ENCODE peak calls at places on chromosomes 3 and 15, in ten cellular contexts. U is ACHN; Y is HFFc6; S is GM23338; J is islet precursor cell; H is LoVo; V is HuH-7; Q is GM13977; M is NCI-H2029; G is naive thymus-derived CD4-positive, alpha-beta T cell. X is an unnamed sample.

GRCh38 chr15:96053039-96054021 is 277.2 kb upstream of the NR2F2 start:
- DNase-seq in U (no peak), Y (no peak), S (peak), J (peak), H (peak), V (peak), Q (no peak), M (peak), G (no peak), X (no peak)

GRCh38 chr3:196246612-196247308 is 30.4 kb downstream of the SLC51A start:
- DNase-seq in U (no peak), Y (peak), S (no peak), J (no peak), H (no peak), V (no peak), Q (no peak), M (no peak), G (no peak), X (peak)

GRCh38 chr15:62474021-62474770 is 309.1 kb upstream of the C2CD4B start:
- DNase-seq in U (no peak), Y (no peak), S (no peak), J (no peak), H (no peak), V (no peak), Q (no peak), M (no peak), G (no peak), X (no peak)

GRCh38 chr3:114319453-114319852 is 25.6 kb downstream of the TIGIT start:
- DNase-seq in U (no peak), Y (peak), S (peak), J (peak), H (no peak), V (peak), Q (no peak), M (peak), G (no peak), X (peak)

GRCh38 chr3:14282706-14283075 is 104.1 kb downstream of the LSM3 start:
- DNase-seq in U (no peak), Y (no peak), S (no peak), J (no peak), H (no peak), V (no peak), Q (no peak), M (no peak), G (no peak), X (no peak)

GRCh38 chr15:31366169-31366734 is 39.6 kb downstream of the KLF13 start:
- DNase-seq in U (no peak), Y (peak), S (peak), J (peak), H (no peak), V (no peak), Q (no peak), M (no peak), G (no peak), X (no peak)

GRCh38 chr3:122102191-122102935 is 47.2 kb downstream of the CD86 start:
- DNase-seq in U (no peak), Y (no peak), S (no peak), J (no peak), H (no peak), V (no peak), Q (peak), M (no peak), G (no peak), X (no peak)

GRCh38 chr3:141367038-141367730 is 1.1 kb upstream of the ZBTB38 start:
- DNase-seq in U (peak), Y (peak), S (no peak), J (no peak), H (peak), V (no peak), Q (no peak), M (no peak), G (no peak), X (peak)

GRCh38 chr3:171878441-171879225 is 35.5 kb downstream of the TMEM212 start:
- DNase-seq in U (no peak), Y (no peak), S (peak), J (no peak), H (no peak), V (no peak), Q (no peak), M (no peak), G (no peak), X (no peak)

GRCh38 chr15:35557544-35557943 is 11.6 kb upstream of the DPH6 start:
- DNase-seq in U (peak), Y (peak), S (no peak), J (no peak), H (peak), V (no peak), Q (no peak), M (no peak), G (no peak), X (peak)

GRCh38 chr15:47422901-47423300 is 294.4 kb upstream of the SEMA6D start:
- DNase-seq in U (no peak), Y (peak), S (no peak), J (no peak), H (no peak), V (no peak), Q (no peak), M (no peak), G (no peak), X (no peak)

GRCh38 chr3:14691239-14691638 is 16.3 kb downstream of the C3orf20 start:
- DNase-seq in U (no peak), Y (no peak), S (no peak), J (no peak), H (no peak), V (no peak), Q (peak), M (no peak), G (no peak), X (no peak)

GRCh38 chr3:85161544-85161943 is 202.8 kb downstream of the CADM2 start:
- DNase-seq in U (no peak), Y (no peak), S (no peak), J (no peak), H (peak), V (no peak), Q (no peak), M (no peak), G (no peak), X (peak)

GRCh38 chr3:43032646-43033628 is 53.8 kb downstream of the GASK1A start:
- DNase-seq in U (no peak), Y (no peak), S (no peak), J (peak), H (no peak), V (no peak), Q (no peak), M (no peak), G (no peak), X (no peak)

GRCh38 chr3:45226206-45226915 is at the start of gene TMEM158:
- DNase-seq in U (peak), Y (peak), S (peak), J (peak), H (peak), V (peak), Q (peak), M (peak), G (peak), X (no peak)

GRCh38 chr3:49339593-49339946 is 283 bp downstream of the USP4 start:
- DNase-seq in U (peak), Y (no peak), S (peak), J (no peak), H (no peak), V (peak), Q (no peak), M (no peak), G (no peak), X (no peak)

GRCh38 chr3:24591661-24592555 is 97.3 kb upstream of the THRB start:
- DNase-seq in U (no peak), Y (peak), S (no peak), J (peak), H (peak), V (no peak), Q (no peak), M (peak), G (no peak), X (peak)

GRCh38 chr3:52022323-52023100 is 26.8 kb upstream of the RPL29 start:
- DNase-seq in U (no peak), Y (peak), S (peak), J (no peak), H (no peak), V (peak), Q (no peak), M (no peak), G (no peak), X (no peak)

GRCh38 chr3:128226794-128227399 is 73.6 kb downstream of the EEFSEC start:
- DNase-seq in U (peak), Y (peak), S (peak), J (peak), H (peak), V (peak), Q (peak), M (no peak), G (no peak), X (no peak)

GRCh38 chr3:126130081-126130855 is 46.3 kb upstream of the SLC41A3 start:
- DNase-seq in U (no peak), Y (no peak), S (no peak), J (no peak), H (no peak), V (no peak), Q (no peak), M (no peak), G (no peak), X (no peak)

GRCh38 chr3:126982125-126982521 is 792 bp upstream of the PLXNA1 start:
- DNase-seq in U (no peak), Y (peak), S (peak), J (no peak), H (no peak), V (no peak), Q (peak), M (no peak), G (no peak), X (no peak)

GRCh38 chr3:196963309-196963953 is 5.2 kb downstream of the PIGZ start:
- DNase-seq in U (no peak), Y (no peak), S (no peak), J (peak), H (no peak), V (no peak), Q (no peak), M (no peak), G (no peak), X (no peak)

GRCh38 chr15:40941078-40941527 is 12.0 kb downstream of the DLL4 start:
- DNase-seq in U (no peak), Y (no peak), S (no peak), J (no peak), H (no peak), V (no peak), Q (no peak), M (no peak), G (no peak), X (no peak)

GRCh38 chr15:60374628-60375081 is 23.1 kb downstream of the ANXA2 start:
- DNase-seq in U (peak), Y (peak), S (peak), J (peak), H (peak), V (peak), Q (no peak), M (peak), G (no peak), X (peak)

GRCh38 chr15:40330368-40330836 is 6.9 kb downstream of the INAFM2 start:
- DNase-seq in U (no peak), Y (no peak), S (no peak), J (no peak), H (no peak), V (no peak), Q (no peak), M (peak), G (no peak), X (no peak)

X was measured in HS-5.